ENCODE peak calls at places on chromosomes 1 and 21, in eight cellular contexts. One of them, this sample, is unnamed.

GRCh38 chr21:36949171-36950141 is 17.0 kb downstream of the HLCS start:
- DNase-seq in kidney: no peak
- DNase-seq in H54: no peak
- DNase-seq in ovary: no peak
- DNase-seq in progenitor cell of endocrine pancreas: no peak
- DNase-seq in effector CD8-positive, alpha-beta T cell: no peak
- DNase-seq in activated naive CD4-positive, alpha-beta T cell: no peak
- DNase-seq in foreskin keratinocyte: peak; percentile 82
- DNase-seq in this sample: no peak

GRCh38 chr1:192668434-192668983 is 32.6 kb downstream of the RGS13 start:
- DNase-seq in kidney: no peak
- DNase-seq in H54: no peak
- DNase-seq in ovary: no peak
- DNase-seq in progenitor cell of endocrine pancreas: no peak
- DNase-seq in effector CD8-positive, alpha-beta T cell: no peak
- DNase-seq in activated naive CD4-positive, alpha-beta T cell: no peak
- DNase-seq in foreskin keratinocyte: no peak
- DNase-seq in this sample: no peak

GRCh38 chr1:1183833-1184775 is 10.4 kb downstream of the TTLL10 start:
- DNase-seq in kidney: peak; percentile 61
- DNase-seq in H54: no peak
- DNase-seq in ovary: no peak
- DNase-seq in progenitor cell of endocrine pancreas: no peak
- DNase-seq in effector CD8-positive, alpha-beta T cell: no peak
- DNase-seq in activated naive CD4-positive, alpha-beta T cell: no peak
- DNase-seq in foreskin keratinocyte: no peak
- DNase-seq in this sample: no peak

GRCh38 chr1:227068883-227069282 is 128.8 kb downstream of the COQ8A start:
- DNase-seq in kidney: no peak
- DNase-seq in H54: no peak
- DNase-seq in ovary: no peak
- DNase-seq in progenitor cell of endocrine pancreas: no peak
- DNase-seq in effector CD8-positive, alpha-beta T cell: no peak
- DNase-seq in activated naive CD4-positive, alpha-beta T cell: no peak
- DNase-seq in foreskin keratinocyte: no peak
- DNase-seq in this sample: no peak

GRCh38 chr1:91876751-91877573 is 9.0 kb downstream of the TGFBR3 start:
- DNase-seq in kidney: no peak
- DNase-seq in H54: no peak
- DNase-seq in ovary: no peak
- DNase-seq in progenitor cell of endocrine pancreas: no peak
- DNase-seq in effector CD8-positive, alpha-beta T cell: no peak
- DNase-seq in activated naive CD4-positive, alpha-beta T cell: no peak
- DNase-seq in foreskin keratinocyte: no peak
- DNase-seq in this sample: no peak

GRCh38 chr1:33653226-33653625 is 180.8 kb downstream of the ZSCAN20 start:
- DNase-seq in kidney: no peak
- DNase-seq in H54: no peak
- DNase-seq in ovary: no peak
- DNase-seq in progenitor cell of endocrine pancreas: no peak
- DNase-seq in effector CD8-positive, alpha-beta T cell: no peak
- DNase-seq in activated naive CD4-positive, alpha-beta T cell: no peak
- DNase-seq in foreskin keratinocyte: no peak
- DNase-seq in this sample: no peak

GRCh38 chr1:60129916-60130315 is 56.3 kb upstream of the C1orf87 start:
- DNase-seq in kidney: no peak
- DNase-seq in H54: no peak
- DNase-seq in ovary: no peak
- DNase-seq in progenitor cell of endocrine pancreas: no peak
- DNase-seq in effector CD8-positive, alpha-beta T cell: no peak
- DNase-seq in activated naive CD4-positive, alpha-beta T cell: no peak
- DNase-seq in foreskin keratinocyte: no peak
- DNase-seq in this sample: no peak

GRCh38 chr1:201348211-201348566 is 29.3 kb downstream of the TNNT2 start:
- DNase-seq in kidney: peak; percentile 74
- DNase-seq in H54: peak; percentile 88
- DNase-seq in ovary: no peak
- DNase-seq in progenitor cell of endocrine pancreas: peak; percentile 26
- DNase-seq in effector CD8-positive, alpha-beta T cell: no peak
- DNase-seq in activated naive CD4-positive, alpha-beta T cell: no peak
- DNase-seq in foreskin keratinocyte: peak; percentile 24
- DNase-seq in this sample: no peak